ENCODE peak calls at places on chromosomes 11 and 22, in four cellular contexts. K is PC-3, U is HCT116, M is neural progenitor cell. X is an unnamed sample.

GRCh38 chr11:7246179-7246578 is 5.5 kb upstream of the SYT9 start:
- DNase-seq in K (peak), U (no peak), M (no peak), X (no peak)

GRCh38 chr11:34192481-34193401 is 87.3 kb downstream of the NAT10 start:
- DNase-seq in K (peak), U (peak), M (peak), X (peak)

GRCh38 chr22:43540570-43540969 is 128.8 kb downstream of the MPPED1 start:
- DNase-seq in K (no peak), U (no peak), M (no peak), X (no peak)

GRCh38 chr11:95108159-95108611 is 18.5 kb downstream of the ENDOD1 start:
- DNase-seq in K (peak), U (no peak), M (peak), X (no peak)

GRCh38 chr11:6285019-6285418 is 25.4 kb downstream of the CCKBR start:
- DNase-seq in K (no peak), U (no peak), M (no peak), X (no peak)

GRCh38 chr11:111512296-111513239 is at the start of gene BTG4:
- DNase-seq in K (no peak), U (no peak), M (peak), X (peak)

GRCh38 chr11:81030186-81030585 is 1589.4 kb upstream of the TENM4 start:
- DNase-seq in K (no peak), U (no peak), M (no peak), X (no peak)

GRCh38 chr11:128302425-128303186 is 284.8 kb downstream of the ETS1 start:
- DNase-seq in K (no peak), U (no peak), M (no peak), X (peak)

GRCh38 chr11:45774786-45775185 is 30.2 kb upstream of the SLC35C1 start:
- DNase-seq in K (no peak), U (no peak), M (no peak), X (no peak)

GRCh38 chr22:26139320-26139719 is 29.9 kb upstream of the SEZ6L start:
- DNase-seq in K (no peak), U (no peak), M (no peak), X (peak)

GRCh38 chr11:95429376-95429907 is 198.4 kb upstream of the SESN3 start:
- DNase-seq in K (no peak), U (no peak), M (no peak), X (no peak)

GRCh38 chr11:122100222-122101080 is 15.6 kb downstream of the BLID start:
- DNase-seq in K (no peak), U (no peak), M (peak), X (peak)

GRCh38 chr11:2462092-2462985 is 17.5 kb downstream of the KCNQ1 start:
- DNase-seq in K (no peak), U (no peak), M (no peak), X (no peak)

GRCh38 chr11:119993732-119994131 is 144.2 kb downstream of the TRIM29 start:
- DNase-seq in K (no peak), U (no peak), M (no peak), X (no peak)

GRCh38 chr11:70176940-70177689 is 26.0 kb upstream of the FADD start:
- DNase-seq in K (peak), U (peak), M (peak), X (peak)

GRCh38 chr22:33332538-33332937 is 274.4 kb upstream of the SYN3 start:
- DNase-seq in K (no peak), U (no peak), M (no peak), X (no peak)

GRCh38 chr11:92861641-92862040 is 107.8 kb upstream of the MTNR1B start:
- DNase-seq in K (no peak), U (no peak), M (peak), X (no peak)

GRCh38 chr11:88169881-88170280 is 5.4 kb downstream of the RAB38 start:
- DNase-seq in K (no peak), U (no peak), M (no peak), X (no peak)

GRCh38 chr11:36565033-36565610 is 2.7 kb upstream of the RAG1 start:
- DNase-seq in K (no peak), U (no peak), M (no peak), X (peak)

GRCh38 chr22:35538801-35539321 is 1.8 kb upstream of the RASD2 start:
- DNase-seq in K (peak), U (peak), M (peak), X (peak)

GRCh38 chr11:35682230-35683195 is 19.9 kb downstream of the TRIM44 start:
- DNase-seq in K (no peak), U (no peak), M (peak), X (peak)

GRCh38 chr11:13772223-13773046 is 104.0 kb downstream of the FAR1 start:
- DNase-seq in K (peak), U (peak), M (peak), X (peak)

GRCh38 chr11:95306816-95307215 is 75.8 kb upstream of the SESN3 start:
- DNase-seq in K (no peak), U (no peak), M (no peak), X (no peak)

GRCh38 chr11:31798057-31799035 is 12.8 kb downstream of the PAX6 start:
- DNase-seq in K (no peak), U (no peak), M (peak), X (peak)

GRCh38 chr11:65478411-65479183 is 20.2 kb upstream of the MALAT1 start:
- DNase-seq in K (no peak), U (no peak), M (peak), X (no peak)

GRCh38 chr11:128917144-128917684 is 25.5 kb downstream of the TP53AIP1 start:
- DNase-seq in K (no peak), U (no peak), M (no peak), X (no peak)

GRCh38 chr22:24304067-24304675 is 33.5 kb downstream of the SPECC1L start:
- DNase-seq in K (no peak), U (no peak), M (no peak), X (no peak)

GRCh38 chr11:6225896-6226295 is 8.5 kb downstream of the FHIP1B start:
- DNase-seq in K (no peak), U (no peak), M (no peak), X (no peak)

GRCh38 chr22:45600791-45601730 is 70.6 kb upstream of the ATXN10 start:
- DNase-seq in K (no peak), U (no peak), M (no peak), X (no peak)

GRCh38 chr22:45599836-45600577 is 71.6 kb upstream of the ATXN10 start:
- DNase-seq in K (no peak), U (no peak), M (no peak), X (no peak)

GRCh38 chr22:45594123-45594941 is 77.3 kb upstream of the ATXN10 start:
- DNase-seq in K (no peak), U (no peak), M (no peak), X (no peak)

GRCh38 chr22:45598596-45599217 is 72.9 kb upstream of the ATXN10 start:
- DNase-seq in K (no peak), U (no peak), M (no peak), X (peak)

DNA sequence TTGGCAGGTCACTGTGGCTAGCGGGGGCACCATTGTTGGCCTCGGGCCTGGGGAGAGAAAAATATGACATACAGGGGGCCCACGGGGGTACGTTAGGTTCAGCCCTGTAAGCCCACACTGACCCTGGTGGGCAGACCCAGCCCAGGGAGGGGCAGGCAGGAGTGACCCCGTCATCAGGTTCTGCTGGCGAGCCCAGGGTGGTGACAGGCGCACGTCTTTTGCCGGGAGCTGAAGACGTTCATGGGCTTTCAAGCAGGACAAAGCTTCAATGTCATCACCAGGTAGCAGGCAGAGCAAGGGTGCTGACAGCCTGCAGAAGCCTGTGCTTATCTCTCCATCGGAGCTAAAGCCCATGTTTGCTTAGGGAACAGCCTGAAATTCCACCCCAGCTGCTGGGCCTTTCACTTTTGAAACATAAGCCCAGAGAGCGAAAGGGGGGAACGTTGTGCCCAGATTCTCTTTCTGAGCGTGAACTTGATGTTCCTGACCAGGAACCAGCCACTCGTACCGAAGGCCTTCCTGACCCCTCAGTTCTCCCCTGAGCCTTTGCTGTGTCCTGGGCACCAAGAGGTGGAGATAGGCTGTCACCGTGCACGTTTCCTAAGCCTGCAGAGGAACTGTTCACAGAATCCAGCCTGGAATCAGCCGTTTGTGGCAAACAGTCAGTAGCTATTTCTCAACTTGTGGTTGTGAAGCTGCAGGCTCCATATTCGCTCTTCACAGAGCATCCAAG is 74.0 kb upstream of the ATXN10 start:
- DNase-seq in K (peak), U (no peak), M (no peak), X (peak)
- TF ChIP-seq EZH2phosphoT487 in K (no peak), U (no peak), M (no peak), X (no peak)

DNA sequence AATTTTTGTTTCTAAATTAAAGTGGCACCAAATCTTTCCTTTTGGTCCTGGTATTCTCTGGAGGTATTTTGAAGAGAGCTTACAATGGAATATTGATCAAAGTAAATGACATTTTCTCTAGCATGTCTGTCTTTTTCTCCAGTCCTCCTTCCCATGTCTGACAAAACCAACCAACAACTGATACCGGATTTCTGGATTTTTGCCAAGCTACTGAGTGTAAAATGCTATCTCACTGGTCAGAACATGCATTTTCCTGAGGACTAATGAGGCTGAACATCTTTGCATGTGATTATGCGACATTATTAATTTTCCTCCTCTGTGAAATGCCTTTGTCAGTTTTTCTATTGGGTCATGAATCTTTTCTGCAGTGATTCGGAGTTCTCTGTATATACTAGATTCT is 51.4 kb downstream of the CDON start:
- DNase-seq in K (no peak), U (no peak), M (no peak), X (peak)
- TF ChIP-seq EZH2phosphoT487 in K (no peak), U (no peak), M (no peak), X (no peak)

DNA sequence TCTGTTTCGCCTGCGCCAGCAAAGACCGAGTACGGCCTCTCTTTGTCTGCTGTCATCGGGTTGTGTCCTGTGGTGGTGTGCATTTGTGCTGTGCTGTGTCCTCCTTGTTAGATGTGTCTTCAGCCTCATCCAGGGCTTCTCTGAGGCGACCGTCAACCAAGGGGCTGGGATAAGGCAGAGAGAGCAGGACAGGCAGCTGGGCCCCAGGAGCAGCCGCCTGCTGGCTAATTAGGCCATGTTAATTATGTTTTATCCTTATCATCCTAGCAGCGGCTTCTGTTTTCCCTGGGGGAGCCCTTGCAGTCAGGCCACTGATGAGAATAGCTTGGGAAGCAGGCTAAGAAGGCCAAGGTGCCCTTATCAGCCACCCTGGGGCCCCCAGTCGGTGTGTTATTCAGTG is 40.7 kb upstream of the TTC12 start:
- DNase-seq in K (no peak), U (no peak), M (no peak), X (peak)
- TF ChIP-seq EZH2phosphoT487 in K (no peak), U (no peak), M (no peak), X (no peak)

GRCh38 chr22:38075105-38075825 is 8.7 kb downstream of the SLC16A8 start:
- DNase-seq in K (no peak), U (no peak), M (no peak), X (no peak)
- TF ChIP-seq EZH2phosphoT487 in K (no peak), U (no peak), M (no peak), X (no peak)

X was measured in SK-N-SH.